ENCODE peak calls at places on chromosomes 6 and 20, in seven cellular contexts. B, V, K, I, N, H and T are unnamed samples. For H3K36me3 and H3K9me3, the result is how much of the 10 kb centered on the place peaks cover.

GRCh38 chr20:48716086-48716485 is 111.7 kb downstream of the PREX1 start:
- DNase-seq in B (peak), V (no peak), K (no peak), I (peak), N (no peak), H (peak), T (no peak)

GRCh38 chr6:26304213-26305096 is 60.5 kb upstream of the BTN3A2 start:
- DNase-seq in B (no peak), V (peak), K (peak), I (peak), N (peak), H (peak), T (peak)

GRCh38 chr6:23040899-23041298 is 471.5 kb downstream of the HDGFL1 start:
- DNase-seq in B (no peak), V (no peak), K (no peak), I (no peak), N (no peak), H (no peak), T (no peak)

GRCh38 chr6:79167931-79168694 is 66.4 kb downstream of the HMGN3 start:
- DNase-seq in B (no peak), V (no peak), K (no peak), I (no peak), N (peak), H (no peak), T (no peak)

GRCh38 chr6:83590413-83590812 is 78.1 kb downstream of the PRSS35 start:
- DNase-seq in B (no peak), V (no peak), K (no peak), I (no peak), N (peak), H (no peak), T (no peak)

GRCh38 chr20:28562510-28562898 is 2695.0 kb upstream of the DEFB115 start:
- DNase-seq in B (no peak), V (no peak), K (no peak), I (no peak), N (peak), H (no peak), T (peak)

GRCh38 chr20:7967199-7967844 is 27.1 kb upstream of the HAO1 start:
- DNase-seq in B (no peak), V (no peak), K (no peak), I (no peak), N (peak), H (no peak), T (peak)

GRCh38 chr6:163679753-163680152 is 265.2 kb downstream of the QKI start:
- DNase-seq in B (no peak), V (no peak), K (no peak), I (no peak), N (peak), H (no peak), T (no peak)

GRCh38 chr6:138577151-138577915 is 78.0 kb upstream of the NHSL1 start:
- DNase-seq in B (no peak), V (no peak), K (no peak), I (no peak), N (no peak), H (no peak), T (no peak)

GRCh38 chr6:86511962-86512361 is 425.4 kb upstream of the HTR1E start:
- DNase-seq in B (no peak), V (no peak), K (no peak), I (no peak), N (no peak), H (no peak), T (no peak)

GRCh38 chr6:37972994-37973757 is 153.6 kb downstream of the ZFAND3 start:
- DNase-seq in B (no peak), V (no peak), K (no peak), I (no peak), N (no peak), H (no peak), T (no peak)

GRCh38 chr20:20130399-20130798 is 78.1 kb downstream of the CFAP61 start:
- DNase-seq in B (no peak), V (no peak), K (no peak), I (no peak), N (no peak), H (no peak), T (no peak)

GRCh38 chr6:26025047-26025893 is 62.0 kb upstream of the HFE start:
- DNase-seq in B (no peak), V (no peak), K (no peak), I (no peak), N (peak), H (no peak), T (no peak)

GRCh38 chr6:111794300-111794699 is 79.0 kb downstream of the FYN start:
- DNase-seq in B (no peak), V (no peak), K (no peak), I (no peak), N (no peak), H (no peak), T (no peak)

GRCh38 chr20:23258747-23259121 is 91.9 kb upstream of the NXT1 start:
- DNase-seq in B (no peak), V (no peak), K (no peak), I (no peak), N (no peak), H (no peak), T (no peak)

GRCh38 chr20:53011640-53012039 is 39.5 kb downstream of the TSHZ2 start:
- DNase-seq in B (no peak), V (no peak), K (no peak), I (no peak), N (no peak), H (no peak), T (no peak)

DNA sequence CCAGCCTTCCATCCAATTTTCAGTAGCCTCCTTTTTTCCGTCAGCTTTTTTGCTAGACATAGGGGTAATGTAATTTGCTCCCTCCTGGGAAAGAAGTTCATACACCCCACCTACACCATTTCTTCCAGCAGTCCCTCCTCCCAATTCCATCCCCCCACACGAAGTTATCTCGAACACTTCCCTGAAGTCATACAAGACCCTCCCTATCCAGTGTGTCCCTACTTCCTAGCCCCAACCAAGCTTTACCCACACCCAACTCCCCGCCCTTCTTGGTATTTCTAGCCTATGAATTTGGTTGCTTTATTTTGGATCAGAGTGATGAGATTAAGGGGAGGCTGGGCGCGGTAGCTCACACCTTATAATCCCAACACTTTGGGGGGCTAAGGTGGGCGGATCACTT is 1.0 kb downstream of the UBE2C start:
- DNase-seq in B (no peak), V (no peak), K (no peak), I (no peak), N (no peak), H (no peak), T (no peak)
- H3K36me3 ChIP-seq in B (under half), V (under half), K (under half), I (under half), N (under half), H (under half), T (half or more)

GRCh38 chr6:31687860-31688693 is 7.2 kb upstream of the LY6G5C start:
- DNase-seq in B (no peak), V (no peak), K (no peak), I (no peak), N (no peak), H (no peak), T (no peak)
- H3K9me3 ChIP-seq in B (under half), V (under half), K (under half), I (under half), N (under half), H (under half), T (under half)

DNA sequence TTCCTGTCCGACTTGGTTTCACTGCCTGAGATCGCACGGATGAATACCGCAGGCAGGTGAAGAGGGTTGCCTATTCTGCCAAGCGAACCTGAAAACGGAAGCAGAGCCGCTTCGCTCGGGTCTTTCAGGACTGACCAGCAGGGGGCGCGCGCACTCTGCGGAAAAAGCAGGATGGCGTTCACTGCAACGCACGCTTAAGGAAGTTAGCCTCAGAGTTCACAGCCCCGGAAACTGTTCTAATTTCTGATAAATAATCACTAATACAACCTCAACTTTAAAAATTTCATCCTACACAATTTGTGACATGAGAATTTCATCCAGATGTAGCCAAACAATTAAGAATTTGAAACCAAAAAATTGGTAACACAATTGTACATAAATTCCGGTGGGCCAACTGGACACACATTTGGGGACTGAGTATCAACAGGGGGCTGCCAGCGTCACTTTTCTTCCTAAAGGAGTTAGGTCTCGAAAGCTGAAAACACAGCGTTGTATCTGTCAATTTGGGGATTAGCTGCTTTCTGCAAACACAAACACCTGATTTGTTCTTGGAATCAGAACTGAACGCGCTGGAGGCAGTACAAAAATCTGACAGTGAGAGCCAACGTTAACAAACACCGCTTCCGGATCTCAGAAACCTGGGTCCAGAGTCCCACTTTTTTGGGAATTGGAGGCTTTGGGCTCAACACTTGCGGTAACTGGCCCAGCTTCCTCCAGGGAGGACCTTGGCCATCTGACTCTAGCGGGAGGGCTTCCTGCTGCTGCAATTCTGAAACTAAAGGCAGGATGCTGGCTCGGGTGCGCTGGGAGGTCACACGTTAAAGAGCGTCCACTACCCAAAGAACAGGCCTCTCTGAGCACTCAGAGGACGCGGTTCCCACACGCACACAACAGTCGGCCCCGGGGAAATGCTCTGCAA is 8.8 kb downstream of the PXDC1 start:
- DNase-seq in B (peak), V (peak), K (peak), I (peak), N (peak), H (peak), T (peak)
- H3K4me3 ChIP-seq in B (no peak), V (no peak), K (peak), I (no peak), N (no peak), H (peak), T (no peak)

GRCh38 chr20:31569163-31570020 is 35.7 kb upstream of the ID1 start:
- DNase-seq in B (no peak), V (peak), K (no peak), I (no peak), N (peak), H (peak), T (peak)

GRCh38 chr20:31568041-31568731 is 36.9 kb upstream of the ID1 start:
- DNase-seq in B (no peak), V (no peak), K (no peak), I (no peak), N (peak), H (no peak), T (no peak)

GRCh38 chr20:31570021-31570463 is 35.0 kb upstream of the ID1 start:
- DNase-seq in B (no peak), V (no peak), K (no peak), I (no peak), N (no peak), H (no peak), T (no peak)

GRCh38 chr20:31567380-31567720 is 37.7 kb upstream of the ID1 start:
- DNase-seq in B (no peak), V (no peak), K (no peak), I (no peak), N (no peak), H (no peak), T (no peak)

DNA sequence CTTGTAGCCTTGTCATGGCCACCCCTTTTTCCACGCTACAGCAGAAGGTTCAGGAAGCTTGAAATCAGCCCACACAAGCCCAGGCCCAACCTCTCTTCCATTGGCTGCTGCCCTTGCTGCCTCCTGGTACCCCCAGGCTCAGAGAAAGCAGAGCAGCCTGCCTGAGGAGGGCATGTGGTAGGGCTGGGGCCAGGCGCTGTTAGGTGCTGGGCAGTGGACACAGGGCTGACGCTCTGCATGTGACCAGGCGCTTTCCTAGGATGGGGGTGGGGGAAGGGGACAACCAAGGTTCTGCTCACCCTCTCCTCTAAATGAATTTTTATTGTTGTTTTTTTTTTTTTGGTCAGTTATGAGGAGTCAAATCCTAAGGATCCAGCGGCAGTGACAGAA is 36.3 kb upstream of the ID1 start:
- DNase-seq in B (no peak), V (no peak), K (no peak), I (no peak), N (no peak), H (no peak), T (no peak)
- H3K36me3 ChIP-seq in B (under half), V (under half), K (under half), I (under half), N (under half), H (under half), T (under half)

DNA sequence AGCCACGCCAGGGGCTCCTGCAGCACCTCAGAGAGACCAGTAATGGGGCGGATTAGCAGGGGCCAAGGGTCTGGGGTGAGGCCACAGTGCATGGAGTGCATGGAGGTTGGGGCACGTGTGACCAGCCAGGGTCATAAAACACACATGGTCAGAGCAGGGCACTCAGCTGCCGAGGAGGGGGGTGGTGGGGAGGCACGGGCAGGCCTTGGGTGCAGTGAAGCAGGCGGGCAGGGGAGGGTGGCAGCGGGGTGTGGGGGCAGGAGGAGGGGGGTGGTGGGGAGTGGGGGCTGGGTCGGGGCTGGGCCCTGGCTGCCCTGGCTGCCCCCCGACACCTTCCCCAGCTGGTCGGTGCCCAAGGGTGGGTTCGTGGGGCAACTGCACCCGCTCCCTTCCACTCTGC is 23.6 kb upstream of the NTSR1 start:
- DNase-seq in B (no peak), V (no peak), K (no peak), I (no peak), N (no peak), H (no peak), T (no peak)
- H3K9me3 ChIP-seq in B (under half), V (under half), K (under half), I (under half), N (under half), H (under half), T (under half)

DNA sequence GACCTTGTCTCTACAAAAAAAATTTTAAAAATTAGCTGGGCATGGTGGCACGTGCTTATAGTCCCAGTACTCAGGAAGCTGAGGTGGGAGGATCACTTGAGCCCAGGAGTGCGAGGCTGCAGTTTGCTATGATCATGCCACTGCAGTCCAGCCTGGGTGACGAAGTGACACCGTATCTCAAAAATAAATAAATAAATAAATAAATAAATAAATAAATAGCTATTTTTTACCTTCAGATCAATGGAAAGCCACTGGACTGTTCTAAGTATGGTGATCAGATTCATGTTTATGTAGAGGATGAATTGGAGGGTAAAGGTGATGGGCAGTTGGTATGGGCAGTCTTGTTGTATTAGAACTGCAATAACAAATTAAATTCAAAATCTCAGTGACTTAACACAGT is 24.0 kb downstream of the DSTN start:
- DNase-seq in B (no peak), V (no peak), K (no peak), I (no peak), N (no peak), H (no peak), T (no peak)
- H3K4me3 ChIP-seq in B (no peak), V (no peak), K (peak), I (no peak), N (no peak), H (no peak), T (no peak)

GRCh38 chr6:31837612-31838553 is 10.3 kb downstream of the HSPA1B start:
- DNase-seq in B (no peak), V (no peak), K (no peak), I (no peak), N (no peak), H (no peak), T (no peak)
- H3K36me3 ChIP-seq in B (under half), V (under half), K (under half), I (under half), N (under half), H (under half), T (half or more)

GRCh38 chr20:39767352-39767751 is 805.2 kb downstream of the DHX35 start:
- DNase-seq in B (no peak), V (no peak), K (no peak), I (no peak), N (no peak), H (no peak), T (no peak)
- H3K9me3 ChIP-seq in B (under half), V (under half), K (under half), I (under half), N (under half), H (under half), T (under half)

GRCh38 chr6:39041072-39041471 is 7.5 kb upstream of the GLP1R start:
- DNase-seq in B (no peak), V (no peak), K (no peak), I (no peak), N (no peak), H (no peak), T (no peak)

GRCh38 chr6:39043776-39044175 is 4.8 kb upstream of the GLP1R start:
- DNase-seq in B (no peak), V (no peak), K (no peak), I (no peak), N (no peak), H (no peak), T (no peak)

GRCh38 chr6:39047434-39048327 is 900 bp upstream of the GLP1R start:
- DNase-seq in B (no peak), V (no peak), K (no peak), I (no peak), N (no peak), H (no peak), T (no peak)

GRCh38 chr6:39040080-39040673 is 8.4 kb upstream of the GLP1R start:
- DNase-seq in B (no peak), V (no peak), K (no peak), I (no peak), N (no peak), H (no peak), T (no peak)

GRCh38 chr6:39044181-39044580 is 4.4 kb upstream of the GLP1R start:
- DNase-seq in B (no peak), V (no peak), K (no peak), I (no peak), N (no peak), H (no peak), T (no peak)
- H3K4me3 ChIP-seq in B (no peak), V (no peak), K (no peak), I (no peak), N (no peak), H (no peak), T (no peak)

GRCh38 chr6:41791984-41792383 is 4.5 kb downstream of the TOMM6 start:
- DNase-seq in B (no peak), V (no peak), K (no peak), I (no peak), N (no peak), H (no peak), T (no peak)

GRCh38 chr6:41789937-41790502 is 2.5 kb downstream of the TOMM6 start:
- DNase-seq in B (no peak), V (no peak), K (no peak), I (no peak), N (no peak), H (no peak), T (no peak)

GRCh38 chr6:41787219-41787917 is at the start of gene TOMM6:
- DNase-seq in B (peak), V (peak), K (peak), I (peak), N (peak), H (peak), T (peak)

GRCh38 chr6:41789390-41789724 is 1.9 kb downstream of the TOMM6 start:
- DNase-seq in B (no peak), V (no peak), K (no peak), I (no peak), N (no peak), H (no peak), T (no peak)

DNA sequence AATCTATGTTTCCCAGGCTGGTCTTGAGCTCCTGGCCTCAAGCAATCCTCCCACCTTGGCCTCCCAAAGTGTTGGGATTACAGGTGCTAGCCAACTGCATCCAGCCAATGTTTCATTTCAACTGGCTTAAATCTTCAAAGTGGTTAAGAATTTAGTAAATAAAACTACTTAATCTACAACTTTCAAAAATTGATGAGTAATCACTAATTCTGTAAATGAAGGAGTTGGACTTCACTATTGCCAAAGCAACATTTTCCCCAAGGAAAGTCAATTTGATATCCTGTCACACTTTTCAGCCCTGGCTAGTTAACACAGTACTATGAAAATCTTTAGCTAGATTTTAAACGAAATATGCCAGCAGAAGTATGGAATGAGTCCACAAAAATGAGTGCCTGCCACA is 3.8 kb downstream of the TOMM6 start:
- DNase-seq in B (no peak), V (no peak), K (no peak), I (no peak), N (no peak), H (no peak), T (no peak)
- H3K36me3 ChIP-seq in B (under half), V (under half), K (under half), I (under half), N (under half), H (under half), T (under half)